ENCODE peak calls at places on chromosomes 1 and 21, in seven cellular contexts. X, G, J, U, P, C and S are unnamed samples.

GRCh38 chr1:1907098-1907736 is 7.8 kb upstream of the CALML6 start:
- DNase-seq in J (no peak), C (peak), U (no peak), G (no peak), X (no peak), P (no peak), S (no peak)

GRCh38 chr1:18580676-18581419 is 49.8 kb upstream of the PAX7 start:
- DNase-seq in X (no peak), C (no peak), G (no peak), U (no peak), J (peak), P (no peak), S (no peak)

GRCh38 chr1:222792744-222793143 is 22.1 kb upstream of the DISP1 start:
- DNase-seq in G (no peak), C (no peak), P (peak), J (no peak), X (no peak), U (no peak), S (no peak)

GRCh38 chr21:42799948-42800347 is 79.4 kb downstream of the WDR4 start:
- DNase-seq in J (no peak), P (no peak), C (no peak), X (no peak), G (no peak), U (no peak), S (no peak)

GRCh38 chr1:205810448-205811157 is 2.4 kb downstream of the SLC41A1 start:
- DNase-seq in P (peak), X (no peak), U (no peak), G (no peak), J (no peak), C (no peak), S (no peak)

GRCh38 chr1:23809751-23810171 is 9.2 kb upstream of the GALE start:
- DNase-seq in J (peak), P (peak), G (peak), X (no peak), U (peak), C (peak), S (peak)

GRCh38 chr1:167158813-167159275 is 61.8 kb upstream of the POU2F1 start:
- DNase-seq in C (no peak), J (no peak), U (no peak), G (no peak), X (no peak), P (no peak), S (no peak)

GRCh38 chr1:32627596-32628162 is 22.7 kb downstream of the ZBTB8OS start:
- DNase-seq in C (peak), X (no peak), J (no peak), U (no peak), G (no peak), P (no peak), S (no peak)

GRCh38 chr1:40532844-40533424 is 1.5 kb downstream of the ZNF684 start:
- DNase-seq in G (peak), X (no peak), U (no peak), P (peak), C (peak), J (peak), S (peak)

GRCh38 chr21:44415073-44416025 is 40.0 kb upstream of the LRRC3 start:
- DNase-seq in C (no peak), G (no peak), X (no peak), U (no peak), J (no peak), P (no peak), S (no peak)

GRCh38 chr1:112798293-112798692 is 83.2 kb upstream of the PPM1J start:
- DNase-seq in G (no peak), P (no peak), X (no peak), J (peak), C (no peak), U (no peak), S (no peak)

GRCh38 chr1:215749423-215749822 is 182.3 kb downstream of the KCTD3 start:
- DNase-seq in J (no peak), P (peak), G (no peak), C (no peak), U (no peak), X (peak), S (no peak)

GRCh38 chr1:165387956-165388355 is 31.4 kb upstream of the LMX1A start:
- DNase-seq in U (no peak), C (no peak), P (no peak), X (no peak), G (no peak), J (no peak), S (no peak)

GRCh38 chr1:198102454-198102791 is 54.4 kb upstream of the NEK7 start:
- DNase-seq in J (no peak), C (no peak), G (no peak), X (no peak), U (no peak), P (no peak), S (no peak)

GRCh38 chr21:38264581-38264980 is 7.8 kb downstream of the KCNJ15 start:
- DNase-seq in G (no peak), C (no peak), P (no peak), J (no peak), X (no peak), U (no peak), S (no peak)